ENCODE peak calls at places on chromosomes 12 and 14, in nine cellular contexts. C is HCT116, N is mucosa of descending colon, Q is IMR-90, F is tibial nerve, M is thyroid gland, Z is hepatocyte, E is mammary epithelial cell, D is gastrocnemius medialis. V is an unnamed sample. For H3K36me3, the result is how much of the 10 kb centered on the place peaks cover.

GRCh38 chr12:91381309-91381804 is 198.7 kb upstream of the DCN start:
- DNase-seq in D (peak), E (peak), C (no peak), F (no peak), N (no peak), Q (peak), Z (peak), M (peak), V (peak)

GRCh38 chr12:24931666-24932405 is 17.1 kb downstream of the BCAT1 start:
- DNase-seq in D (no peak), C (no peak), N (no peak), E (no peak), Z (no peak), Q (peak), M (no peak), F (no peak), V (no peak)

GRCh38 chr12:93103154-93103553 is 174.1 kb upstream of the EEA1 start:
- DNase-seq in C (no peak), N (no peak), F (no peak), Z (no peak), E (no peak), Q (no peak), M (no peak), D (peak), V (no peak)

GRCh38 chr12:81499809-81500208 is 259.3 kb downstream of the PPFIA2 start:
- DNase-seq in Z (no peak), M (peak), D (no peak), F (no peak), Q (no peak), C (no peak), N (no peak), E (no peak), V (no peak)

GRCh38 chr12:2998789-2999264 is 39.6 kb downstream of the TEAD4 start:
- DNase-seq in D (peak), Z (no peak), M (no peak), N (peak), C (no peak), F (no peak), E (no peak), Q (peak), V (peak)

GRCh38 chr14:37063467-37064240 is 108.8 kb downstream of the SLC25A21 start:
- DNase-seq in N (no peak), M (no peak), E (no peak), Q (no peak), Z (no peak), C (no peak), F (no peak), D (no peak), V (no peak)

GRCh38 chr14:50855558-50855957 is 16.3 kb upstream of the ABHD12B start:
- DNase-seq in Z (no peak), Q (no peak), C (no peak), E (no peak), N (no peak), D (no peak), F (no peak), M (no peak), V (no peak)

GRCh38 chr12:113837059-113837458 is 129.1 kb downstream of the RBM19 start:
- DNase-seq in F (no peak), Z (peak), C (no peak), E (no peak), M (no peak), D (no peak), Q (peak), N (no peak), V (no peak)

GRCh38 chr14:58560208-58560607 is 77.6 kb upstream of the DACT1 start:
- DNase-seq in C (no peak), Q (peak), N (no peak), M (no peak), D (no peak), F (no peak), E (peak), Z (peak), V (no peak)

GRCh38 chr12:107317751-107318553 is 224.6 kb upstream of the CRY1 start:
- DNase-seq in C (peak), E (peak), Q (peak), Z (peak), M (peak), D (peak), F (peak), N (peak), V (peak)

GRCh38 chr12:14418526-14418925 is 53.0 kb downstream of the ATF7IP start:
- DNase-seq in N (no peak), C (no peak), Z (no peak), D (no peak), Q (peak), M (no peak), E (peak), F (no peak), V (no peak)

GRCh38 chr14:33711761-33712160 is 239.1 kb downstream of the EGLN3 start:
- DNase-seq in N (no peak), E (no peak), F (no peak), M (no peak), Q (no peak), C (no peak), D (no peak), Z (no peak), V (no peak)

GRCh38 chr14:68628605-68629310 is 164.1 kb downstream of the ZFP36L1 start:
- DNase-seq in D (no peak), Z (peak), F (no peak), Q (no peak), E (peak), N (peak), M (peak), C (no peak), V (peak)

GRCh38 chr14:55071870-55072640 is 20.6 kb downstream of the MAPK1IP1L start:
- DNase-seq in C (no peak), F (no peak), Q (peak), D (peak), M (no peak), Z (peak), N (no peak), E (peak), V (no peak)

GRCh38 chr14:31977001-31977556 is 100.0 kb upstream of the ARHGAP5 start:
- DNase-seq in E (no peak), F (no peak), D (no peak), Z (no peak), Q (no peak), M (no peak), C (no peak), N (no peak), V (no peak)

GRCh38 chr12:32198555-32198954 is 91.9 kb downstream of the BICD1 start:
- DNase-seq in C (peak), Q (peak), D (no peak), E (peak), Z (no peak), F (no peak), N (no peak), M (no peak), V (no peak)

GRCh38 chr14:94051779-94052178 is 25.6 kb downstream of the OTUB2 start:
- DNase-seq in M (no peak), Z (no peak), E (no peak), F (no peak), Q (no peak), C (no peak), N (no peak), D (no peak), V (no peak)

GRCh38 chr14:63840981-63841380 is 11.8 kb upstream of the SYNE2 start:
- DNase-seq in C (no peak), F (no peak), D (no peak), E (no peak), Q (no peak), Z (no peak), M (no peak), N (no peak), V (no peak)

GRCh38 chr12:13537623-13538022 is 341.1 kb downstream of the EMP1 start:
- DNase-seq in Z (no peak), F (no peak), D (no peak), N (no peak), C (no peak), Q (no peak), E (no peak), M (no peak), V (no peak)

GRCh38 chr14:87994974-87995373 is 2.0 kb upstream of the GALC start:
- DNase-seq in Q (no peak), F (no peak), E (no peak), M (no peak), D (no peak), C (no peak), Z (peak), N (no peak), V (no peak)

GRCh38 chr12:99427104-99427503 is 220.4 kb upstream of the GARIN6 start:
- DNase-seq in C (no peak), D (no peak), Q (no peak), E (no peak), Z (no peak), M (no peak), F (no peak), N (no peak), V (no peak)

GRCh38 chr12:65886996-65887395 is 62.7 kb downstream of the HMGA2 start:
- DNase-seq in D (no peak), Q (peak), N (no peak), F (no peak), M (no peak), Z (no peak), C (peak), E (no peak), V (no peak)

GRCh38 chr14:24167527-24168114 is 4.3 kb upstream of the REC8 start:
- DNase-seq in C (no peak), E (no peak), N (no peak), Z (no peak), F (no peak), Q (no peak), M (no peak), D (no peak), V (no peak)

GRCh38 chr12:32051511-32052299 is 54.9 kb upstream of the BICD1 start:
- DNase-seq in N (no peak), C (peak), M (no peak), F (no peak), D (no peak), Q (peak), E (peak), Z (peak), V (no peak)

GRCh38 chr14:104827173-104828055 is 26.5 kb downstream of the ZBTB42 start:
- DNase-seq in Z (peak), E (peak), F (no peak), Q (peak), M (peak), C (peak), N (peak), D (no peak), V (peak)

GRCh38 chr12:65759735-65760134 is 64.5 kb upstream of the HMGA2 start:
- DNase-seq in Q (no peak), N (no peak), Z (no peak), F (no peak), M (no peak), E (no peak), C (no peak), D (no peak), V (no peak)

GRCh38 chr12:31119531-31120211 is 46.0 kb downstream of the DDX11 start:
- DNase-seq in F (no peak), N (no peak), M (no peak), C (no peak), Z (no peak), Q (no peak), D (no peak), E (no peak), V (no peak)

GRCh38 chr14:94113073-94113472 is 2.5 kb downstream of the IFI27 start:
- DNase-seq in Q (no peak), Z (no peak), M (no peak), D (no peak), F (no peak), E (no peak), C (no peak), N (no peak), V (no peak)

GRCh38 chr14:101705733-101706508 is 55.6 kb upstream of the PPP2R5C start:
- DNase-seq in N (peak), Z (peak), D (peak), Q (no peak), M (peak), E (no peak), C (no peak), F (peak), V (no peak)

GRCh38 chr12:116278667-116279066 is 1.2 kb upstream of the MED13L start:
- DNase-seq in Z (no peak), Q (no peak), E (no peak), D (no peak), C (no peak), N (no peak), F (no peak), M (peak), V (no peak)

GRCh38 chr12:27937768-27938167 is 34.8 kb downstream of the PTHLH start:
- DNase-seq in F (no peak), Q (no peak), D (no peak), M (no peak), Z (no peak), E (no peak), C (no peak), N (no peak), V (no peak)

GRCh38 chr14:99522934-99523660 is 41.9 kb downstream of the CCNK start:
- DNase-seq in C (no peak), D (no peak), E (no peak), Z (peak), Q (peak), F (no peak), N (peak), M (peak), V (peak)

GRCh38 chr14:99523661-99524050 is 42.4 kb downstream of the CCNK start:
- DNase-seq in D (no peak), F (no peak), Q (no peak), C (no peak), M (no peak), E (no peak), N (no peak), Z (no peak), V (no peak)

GRCh38 chr14:99524091-99524661 is 43.0 kb downstream of the CCNK start:
- DNase-seq in M (peak), Z (no peak), N (peak), Q (no peak), E (no peak), C (no peak), F (no peak), D (no peak), V (no peak)

GRCh38 chr14:99525699-99526080 is 44.5 kb downstream of the CCNK start:
- DNase-seq in E (no peak), C (no peak), D (no peak), Z (no peak), N (no peak), Q (no peak), M (no peak), F (no peak), V (peak)

GRCh38 chr14:99524804-99525698 is 43.8 kb downstream of the CCNK start:
- DNase-seq in N (no peak), C (no peak), E (no peak), Z (peak), F (no peak), D (no peak), Q (peak), M (no peak), V (no peak)
- TF ChIP-seq CTCF in N (no peak), C (peak), E (peak), Z (peak), F (no peak), D (no peak), Q (peak), M (peak), V (no peak)

DNA sequence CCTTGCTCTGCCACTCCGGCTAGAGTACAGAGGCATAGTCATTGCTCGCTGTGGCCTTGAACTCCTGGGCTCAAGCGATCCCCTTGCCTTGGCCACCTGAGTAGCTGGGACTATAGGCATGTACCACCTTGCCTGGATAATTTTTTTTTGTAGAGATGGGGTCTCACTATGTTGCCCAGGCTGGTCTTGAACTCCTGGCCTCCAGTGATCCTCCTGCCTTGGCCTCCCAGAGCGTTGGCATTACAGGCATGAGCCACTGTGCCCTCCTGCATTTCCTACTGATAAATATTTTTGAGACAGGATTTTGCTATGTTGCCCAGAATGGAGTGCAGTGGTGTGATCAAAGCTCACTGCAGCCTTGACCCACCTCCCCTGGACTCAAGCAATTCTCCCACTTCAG is 9.4 kb downstream of the EMG1 start:
- DNase-seq in Q (no peak), D (no peak), F (no peak), Z (no peak), N (no peak), C (no peak), E (no peak), M (no peak), V (no peak)
- H3K36me3 ChIP-seq in Q (half or more), D (half or more), F (under half), Z (under half), N (under half), C (half or more), E (under half), M (half or more), V (half or more)

GRCh38 chr14:22865424-22866215 is 5.9 kb upstream of the LRP10 start:
- DNase-seq in F (no peak), N (peak), Q (no peak), M (no peak), Z (no peak), C (no peak), D (no peak), E (no peak), V (no peak)
- TF ChIP-seq CTCF in F (no peak), N (no peak), Q (no peak), M (no peak), Z (peak), C (peak), D (no peak), E (peak), V (no peak)

GRCh38 chr14:52877628-52878027 is 73.2 kb downstream of the FERMT2 start:
- DNase-seq in F (no peak), D (no peak), M (no peak), C (no peak), N (no peak), Q (peak), E (no peak), Z (no peak), V (no peak)

GRCh38 chr14:52882824-52883223 is 68.0 kb downstream of the FERMT2 start:
- DNase-seq in C (no peak), Q (no peak), Z (no peak), F (no peak), N (no peak), M (no peak), E (no peak), D (no peak), V (no peak)

GRCh38 chr14:52878946-52879345 is 71.9 kb downstream of the FERMT2 start:
- DNase-seq in F (no peak), D (no peak), M (no peak), Z (no peak), N (no peak), E (no peak), Q (no peak), C (no peak), V (no peak)

GRCh38 chr14:52878469-52878868 is 72.4 kb downstream of the FERMT2 start:
- DNase-seq in F (no peak), N (no peak), Q (no peak), Z (no peak), E (no peak), D (no peak), M (no peak), C (no peak), V (no peak)

GRCh38 chr14:52879958-52880357 is 70.9 kb downstream of the FERMT2 start:
- DNase-seq in D (no peak), N (no peak), F (no peak), E (peak), Q (peak), M (peak), Z (no peak), C (no peak), V (no peak)
- H3K36me3 ChIP-seq in D (under half), N (under half), F (under half), E (under half), Q (under half), M (under half), Z (under half), C (under half), V (under half)

DNA sequence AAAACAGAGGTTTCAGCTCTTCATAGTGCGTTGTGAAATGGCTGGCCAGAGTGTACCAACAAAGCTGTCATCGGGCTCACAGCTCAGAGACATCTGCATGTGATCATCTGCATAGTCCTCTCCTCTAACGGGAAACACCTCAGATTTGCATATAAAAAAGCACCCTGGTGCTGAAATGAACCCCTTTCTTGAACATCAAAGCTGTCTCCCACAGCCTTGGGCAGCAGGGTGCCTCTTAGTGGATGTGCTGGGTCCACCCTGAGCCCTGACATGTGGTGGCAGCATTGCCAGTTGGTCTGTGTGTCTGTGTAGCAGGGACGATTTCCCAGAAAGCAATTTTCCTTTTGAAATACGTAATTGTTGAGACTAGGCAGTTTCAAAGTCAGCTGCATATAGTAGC is 14.3 kb upstream of the PAPLN start:
- DNase-seq in C (no peak), Z (no peak), N (no peak), F (no peak), D (no peak), Q (no peak), E (no peak), M (no peak), V (no peak)
- TF ChIP-seq CTCF in C (no peak), Z (no peak), N (no peak), F (no peak), D (no peak), Q (no peak), E (no peak), M (no peak), V (no peak)

GRCh38 chr12:67431436-67432049 is 162.4 kb downstream of the CAND1 start:
- DNase-seq in M (no peak), N (no peak), E (peak), Q (peak), D (no peak), Z (no peak), C (no peak), F (no peak), V (no peak)

GRCh38 chr12:67427336-67427735 is 158.2 kb downstream of the CAND1 start:
- DNase-seq in Z (no peak), D (no peak), C (no peak), Q (no peak), E (no peak), F (no peak), M (no peak), N (no peak), V (no peak)

GRCh38 chr12:67428431-67428830 is 159.3 kb downstream of the CAND1 start:
- DNase-seq in M (no peak), C (no peak), N (no peak), D (no peak), F (no peak), Z (peak), E (no peak), Q (no peak), V (no peak)

GRCh38 chr12:67433393-67434175 is 164.4 kb downstream of the CAND1 start:
- DNase-seq in D (no peak), E (no peak), F (no peak), N (no peak), C (no peak), M (no peak), Z (no peak), Q (peak), V (no peak)

DNA sequence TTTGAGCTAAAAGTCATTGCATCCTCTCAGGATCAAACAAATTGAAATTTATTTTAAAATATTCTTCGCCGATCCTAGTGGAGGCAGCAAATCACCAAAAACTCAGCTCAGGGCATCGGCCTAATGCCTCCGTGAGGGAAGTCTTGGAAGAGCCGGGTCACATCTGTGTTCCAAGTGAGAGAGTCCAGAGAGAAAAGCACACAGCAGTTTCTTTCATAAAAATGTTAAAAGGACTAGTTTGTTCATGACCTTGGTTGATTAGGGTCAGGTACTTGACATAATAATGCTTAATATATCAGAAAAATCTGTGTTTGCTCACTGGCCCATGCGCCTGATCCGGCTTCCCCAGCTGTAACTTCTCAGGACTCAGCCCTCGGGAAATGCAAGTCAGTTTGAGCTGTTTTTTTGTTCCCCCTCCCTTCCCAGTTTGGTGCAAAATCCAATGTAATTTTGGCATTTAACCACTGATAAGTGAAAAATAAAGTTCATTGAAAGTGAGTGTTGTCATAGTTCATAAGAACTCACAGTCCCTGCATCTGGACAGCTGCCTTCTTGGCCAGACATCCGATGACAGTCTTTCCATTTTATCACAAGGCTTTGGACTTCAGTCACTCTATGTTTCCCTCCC is 161.7 kb downstream of the CAND1 start:
- DNase-seq in Z (no peak), D (peak), Q (no peak), C (no peak), M (peak), N (no peak), F (peak), E (no peak), V (peak)
- H3K36me3 ChIP-seq in Z (under half), D (under half), Q (under half), C (under half), M (under half), N (under half), F (under half), E (under half), V (under half)

DNA sequence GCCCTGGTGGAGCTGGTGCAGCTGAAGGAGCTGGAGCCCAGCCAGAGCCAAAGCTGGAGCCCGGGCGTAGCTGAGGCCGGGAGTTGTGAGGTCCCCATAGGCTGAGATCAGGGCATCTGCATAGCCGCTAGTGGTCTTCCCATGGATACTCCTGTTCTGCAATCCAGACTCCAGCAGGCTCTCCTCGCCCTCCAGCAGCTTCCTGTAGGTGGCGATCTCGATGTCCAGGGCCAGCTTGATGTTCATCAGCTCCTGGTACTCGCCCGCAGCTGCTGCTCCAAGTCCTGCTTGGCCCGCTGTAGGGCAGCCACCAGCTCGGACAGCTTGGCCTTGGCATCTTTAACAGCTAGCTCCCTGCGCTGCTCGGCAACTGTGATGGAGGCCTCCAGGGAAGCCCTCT is 966.1 kb downstream of the FSCB start:
- DNase-seq in N (no peak), M (no peak), F (no peak), E (no peak), Z (no peak), Q (no peak), C (no peak), D (no peak), V (no peak)
- TF ChIP-seq CTCF in N (no peak), M (no peak), F (no peak), E (no peak), Z (no peak), Q (no peak), C (peak), D (no peak), V (no peak)

V was measured in pancreas.